ENCODE peak calls at places on chromosomes 11 and 22, in five cellular contexts. K, D, S, E and Y are unnamed samples.

GRCh38 chr11:46451759-46452158 is 60.2 kb upstream of the CHRM4 start:
- DNase-seq in K (no peak), D (no peak), S (no peak), E (no peak), Y (no peak)

GRCh38 chr22:39298194-39298987 is 21.0 kb downstream of the RPL3 start:
- DNase-seq in K (no peak), D (no peak), S (no peak), E (no peak), Y (no peak)

GRCh38 chr22:24432059-24432853 is 4.9 kb downstream of the ADORA2A start:
- DNase-seq in K (no peak), D (no peak), S (no peak), E (peak; percentile 75), Y (no peak)

GRCh38 chr11:14445542-14446530 is 53.8 kb downstream of the COPB1 start:
- DNase-seq in K (no peak), D (no peak), S (no peak), E (peak; percentile 38), Y (no peak)

GRCh38 chr11:93567406-93567819 is 24.2 kb upstream of the SMCO4 start:
- DNase-seq in K (no peak), D (no peak), S (no peak), E (peak; percentile 3), Y (no peak)

GRCh38 chr11:90434858-90435257 is 212.0 kb upstream of the CHORDC1 start:
- DNase-seq in K (peak; percentile 30), D (no peak), S (no peak), E (no peak), Y (peak; percentile 17)

GRCh38 chr11:57597971-57598830 is 716 bp downstream of the SERPING1 start:
- DNase-seq in K (peak; percentile 85), D (no peak), S (peak; percentile 81), E (peak; percentile 76), Y (peak; percentile 66)

GRCh38 chr11:113237261-113237660 is 77.1 kb upstream of the TTC12 start:
- DNase-seq in K (no peak), D (no peak), S (no peak), E (no peak), Y (no peak)

GRCh38 chr22:42991010-42991651 is 23.8 kb downstream of the PACSIN2 start:
- DNase-seq in K (no peak), D (no peak), S (no peak), E (peak; percentile 67), Y (no peak)

GRCh38 chr11:118398797-118399564 is 2.4 kb upstream of the ATP5MG start:
- DNase-seq in K (no peak), D (peak; percentile 24), S (no peak), E (peak; percentile 23), Y (no peak)

GRCh38 chr22:42820075-42820763 is 36.9 kb downstream of the ARFGAP3 start:
- DNase-seq in K (no peak), D (no peak), S (no peak), E (peak; percentile 79), Y (no peak)